ENCODE peak calls at places on chromosomes 5 and 9, in ten cellular contexts. One of them, this sample, is unnamed.

GRCh38 chr5:177309351-177310191 is 2.1 kb downstream of the MXD3 start:
- DNase-seq in kidney glomerular epithelial cell: peak
- DNase-seq in stimulated activated CD4-positive, alpha-beta T cell treated with anti-CD3 and anti-CD28 coated beads, Interleukin-12 subunit alpha, Interleukin-12 subunit beta, amount 100 ng/mL, for 4 hours: peak
- DNase-seq in brain microvascular endothelial cell: peak
- DNase-seq in activated naive CD4-positive, alpha-beta T cell treated with Interleukin-2 at 50 U/mL for 16 hours: peak
- DNase-seq in nephron progenitor cell: peak
- DNase-seq in ovary: peak
- DNase-seq in stimulated activated CD8-positive, alpha-beta memory T cell treated with anti-CD3 and anti-CD28 coated beads, Interleukin-4, amount 100 ng/mL, for 24 hours: peak
- DNase-seq in GM12891: no peak
- DNase-seq in GDM1: peak
- DNase-seq in this sample: peak

GRCh38 chr5:83485842-83486241 is 14.3 kb downstream of the VCAN start:
- DNase-seq in stimulated activated CD8-positive, alpha-beta memory T cell treated with anti-CD3 and anti-CD28 coated beads, Interleukin-4, amount 100 ng/mL, for 24 hours: no peak
- DNase-seq in GM12891: no peak
- DNase-seq in kidney glomerular epithelial cell: no peak
- DNase-seq in stimulated activated CD4-positive, alpha-beta T cell treated with anti-CD3 and anti-CD28 coated beads, Interleukin-12 subunit alpha, Interleukin-12 subunit beta, amount 100 ng/mL, for 4 hours: no peak
- DNase-seq in nephron progenitor cell: no peak
- DNase-seq in GDM1: no peak
- DNase-seq in brain microvascular endothelial cell: no peak
- DNase-seq in activated naive CD4-positive, alpha-beta T cell treated with Interleukin-2 at 50 U/mL for 16 hours: no peak
- DNase-seq in ovary: no peak
- DNase-seq in this sample: no peak

GRCh38 chr5:135207866-135208265 is 173.8 kb upstream of the PITX1 start:
- DNase-seq in nephron progenitor cell: no peak
- DNase-seq in stimulated activated CD8-positive, alpha-beta memory T cell treated with anti-CD3 and anti-CD28 coated beads, Interleukin-4, amount 100 ng/mL, for 24 hours: no peak
- DNase-seq in brain microvascular endothelial cell: no peak
- DNase-seq in kidney glomerular epithelial cell: no peak
- DNase-seq in ovary: no peak
- DNase-seq in stimulated activated CD4-positive, alpha-beta T cell treated with anti-CD3 and anti-CD28 coated beads, Interleukin-12 subunit alpha, Interleukin-12 subunit beta, amount 100 ng/mL, for 4 hours: no peak
- DNase-seq in activated naive CD4-positive, alpha-beta T cell treated with Interleukin-2 at 50 U/mL for 16 hours: no peak
- DNase-seq in GDM1: no peak
- DNase-seq in GM12891: no peak
- DNase-seq in this sample: peak

GRCh38 chr9:77011973-77012817 is 7.3 kb upstream of the FOXB2 start:
- DNase-seq in ovary: peak
- DNase-seq in stimulated activated CD8-positive, alpha-beta memory T cell treated with anti-CD3 and anti-CD28 coated beads, Interleukin-4, amount 100 ng/mL, for 24 hours: peak
- DNase-seq in kidney glomerular epithelial cell: peak
- DNase-seq in GDM1: no peak
- DNase-seq in activated naive CD4-positive, alpha-beta T cell treated with Interleukin-2 at 50 U/mL for 16 hours: peak
- DNase-seq in GM12891: no peak
- DNase-seq in stimulated activated CD4-positive, alpha-beta T cell treated with anti-CD3 and anti-CD28 coated beads, Interleukin-12 subunit alpha, Interleukin-12 subunit beta, amount 100 ng/mL, for 4 hours: peak
- DNase-seq in nephron progenitor cell: peak
- DNase-seq in brain microvascular endothelial cell: peak
- DNase-seq in this sample: peak

GRCh38 chr5:177162379-177162778 is 28.8 kb downstream of the NSD1 start:
- DNase-seq in activated naive CD4-positive, alpha-beta T cell treated with Interleukin-2 at 50 U/mL for 16 hours: no peak
- DNase-seq in GDM1: no peak
- DNase-seq in GM12891: no peak
- DNase-seq in nephron progenitor cell: no peak
- DNase-seq in brain microvascular endothelial cell: no peak
- DNase-seq in ovary: no peak
- DNase-seq in stimulated activated CD8-positive, alpha-beta memory T cell treated with anti-CD3 and anti-CD28 coated beads, Interleukin-4, amount 100 ng/mL, for 24 hours: no peak
- DNase-seq in kidney glomerular epithelial cell: no peak
- DNase-seq in stimulated activated CD4-positive, alpha-beta T cell treated with anti-CD3 and anti-CD28 coated beads, Interleukin-12 subunit alpha, Interleukin-12 subunit beta, amount 100 ng/mL, for 4 hours: no peak
- DNase-seq in this sample: no peak

GRCh38 chr9:130196643-130197042 is 24.4 kb downstream of the NCS1 start:
- DNase-seq in GDM1: no peak
- DNase-seq in nephron progenitor cell: no peak
- DNase-seq in brain microvascular endothelial cell: no peak
- DNase-seq in kidney glomerular epithelial cell: no peak
- DNase-seq in activated naive CD4-positive, alpha-beta T cell treated with Interleukin-2 at 50 U/mL for 16 hours: no peak
- DNase-seq in ovary: no peak
- DNase-seq in stimulated activated CD4-positive, alpha-beta T cell treated with anti-CD3 and anti-CD28 coated beads, Interleukin-12 subunit alpha, Interleukin-12 subunit beta, amount 100 ng/mL, for 4 hours: no peak
- DNase-seq in stimulated activated CD8-positive, alpha-beta memory T cell treated with anti-CD3 and anti-CD28 coated beads, Interleukin-4, amount 100 ng/mL, for 24 hours: no peak
- DNase-seq in GM12891: no peak
- DNase-seq in this sample: no peak

GRCh38 chr5:132293992-132294727 is at the start of gene SLC22A4:
- DNase-seq in stimulated activated CD4-positive, alpha-beta T cell treated with anti-CD3 and anti-CD28 coated beads, Interleukin-12 subunit alpha, Interleukin-12 subunit beta, amount 100 ng/mL, for 4 hours: peak
- DNase-seq in nephron progenitor cell: peak
- DNase-seq in brain microvascular endothelial cell: peak
- DNase-seq in GDM1: peak
- DNase-seq in activated naive CD4-positive, alpha-beta T cell treated with Interleukin-2 at 50 U/mL for 16 hours: peak
- DNase-seq in ovary: peak
- DNase-seq in GM12891: peak
- DNase-seq in kidney glomerular epithelial cell: peak
- DNase-seq in stimulated activated CD8-positive, alpha-beta memory T cell treated with anti-CD3 and anti-CD28 coated beads, Interleukin-4, amount 100 ng/mL, for 24 hours: peak
- DNase-seq in this sample: no peak

GRCh38 chr5:135245521-135246499 is 153.2 kb downstream of the MACROH2A1 start:
- DNase-seq in stimulated activated CD8-positive, alpha-beta memory T cell treated with anti-CD3 and anti-CD28 coated beads, Interleukin-4, amount 100 ng/mL, for 24 hours: no peak
- DNase-seq in ovary: peak
- DNase-seq in nephron progenitor cell: no peak
- DNase-seq in GDM1: no peak
- DNase-seq in kidney glomerular epithelial cell: no peak
- DNase-seq in brain microvascular endothelial cell: peak
- DNase-seq in stimulated activated CD4-positive, alpha-beta T cell treated with anti-CD3 and anti-CD28 coated beads, Interleukin-12 subunit alpha, Interleukin-12 subunit beta, amount 100 ng/mL, for 4 hours: no peak
- DNase-seq in GM12891: no peak
- DNase-seq in activated naive CD4-positive, alpha-beta T cell treated with Interleukin-2 at 50 U/mL for 16 hours: no peak
- DNase-seq in this sample: peak

GRCh38 chr9:71929791-71930440 is 18.5 kb downstream of the C9orf85 start:
- DNase-seq in nephron progenitor cell: no peak
- DNase-seq in kidney glomerular epithelial cell: no peak
- DNase-seq in ovary: no peak
- DNase-seq in GM12891: no peak
- DNase-seq in activated naive CD4-positive, alpha-beta T cell treated with Interleukin-2 at 50 U/mL for 16 hours: no peak
- DNase-seq in GDM1: no peak
- DNase-seq in stimulated activated CD8-positive, alpha-beta memory T cell treated with anti-CD3 and anti-CD28 coated beads, Interleukin-4, amount 100 ng/mL, for 24 hours: no peak
- DNase-seq in stimulated activated CD4-positive, alpha-beta T cell treated with anti-CD3 and anti-CD28 coated beads, Interleukin-12 subunit alpha, Interleukin-12 subunit beta, amount 100 ng/mL, for 4 hours: no peak
- DNase-seq in brain microvascular endothelial cell: no peak
- DNase-seq in this sample: no peak

GRCh38 chr5:17431272-17432050 is 66.6 kb upstream of the TAF11L2 start:
- DNase-seq in GDM1: no peak
- DNase-seq in activated naive CD4-positive, alpha-beta T cell treated with Interleukin-2 at 50 U/mL for 16 hours: no peak
- DNase-seq in ovary: no peak
- DNase-seq in stimulated activated CD4-positive, alpha-beta T cell treated with anti-CD3 and anti-CD28 coated beads, Interleukin-12 subunit alpha, Interleukin-12 subunit beta, amount 100 ng/mL, for 4 hours: no peak
- DNase-seq in nephron progenitor cell: no peak
- DNase-seq in kidney glomerular epithelial cell: no peak
- DNase-seq in brain microvascular endothelial cell: no peak
- DNase-seq in stimulated activated CD8-positive, alpha-beta memory T cell treated with anti-CD3 and anti-CD28 coated beads, Interleukin-4, amount 100 ng/mL, for 24 hours: no peak
- DNase-seq in GM12891: no peak
- DNase-seq in this sample: no peak

GRCh38 chr5:178532666-178533065 is 57.5 kb downstream of the COL23A1 start:
- DNase-seq in GDM1: peak
- DNase-seq in activated naive CD4-positive, alpha-beta T cell treated with Interleukin-2 at 50 U/mL for 16 hours: no peak
- DNase-seq in kidney glomerular epithelial cell: no peak
- DNase-seq in ovary: no peak
- DNase-seq in brain microvascular endothelial cell: no peak
- DNase-seq in stimulated activated CD4-positive, alpha-beta T cell treated with anti-CD3 and anti-CD28 coated beads, Interleukin-12 subunit alpha, Interleukin-12 subunit beta, amount 100 ng/mL, for 4 hours: no peak
- DNase-seq in nephron progenitor cell: no peak
- DNase-seq in GM12891: no peak
- DNase-seq in stimulated activated CD8-positive, alpha-beta memory T cell treated with anti-CD3 and anti-CD28 coated beads, Interleukin-4, amount 100 ng/mL, for 24 hours: no peak
- DNase-seq in this sample: no peak

GRCh38 chr5:149310947-149311675 is 34.2 kb upstream of the GRPEL2 start:
- DNase-seq in stimulated activated CD8-positive, alpha-beta memory T cell treated with anti-CD3 and anti-CD28 coated beads, Interleukin-4, amount 100 ng/mL, for 24 hours: no peak
- DNase-seq in brain microvascular endothelial cell: peak
- DNase-seq in ovary: peak
- DNase-seq in activated naive CD4-positive, alpha-beta T cell treated with Interleukin-2 at 50 U/mL for 16 hours: no peak
- DNase-seq in kidney glomerular epithelial cell: peak
- DNase-seq in GM12891: no peak
- DNase-seq in GDM1: no peak
- DNase-seq in nephron progenitor cell: peak
- DNase-seq in stimulated activated CD4-positive, alpha-beta T cell treated with anti-CD3 and anti-CD28 coated beads, Interleukin-12 subunit alpha, Interleukin-12 subunit beta, amount 100 ng/mL, for 4 hours: no peak
- DNase-seq in this sample: no peak

GRCh38 chr9:111039203-111039907 is 1.1 kb upstream of the LPAR1 start:
- DNase-seq in GDM1: no peak
- DNase-seq in GM12891: no peak
- DNase-seq in activated naive CD4-positive, alpha-beta T cell treated with Interleukin-2 at 50 U/mL for 16 hours: no peak
- DNase-seq in nephron progenitor cell: peak
- DNase-seq in ovary: peak
- DNase-seq in brain microvascular endothelial cell: no peak
- DNase-seq in stimulated activated CD4-positive, alpha-beta T cell treated with anti-CD3 and anti-CD28 coated beads, Interleukin-12 subunit alpha, Interleukin-12 subunit beta, amount 100 ng/mL, for 4 hours: no peak
- DNase-seq in kidney glomerular epithelial cell: peak
- DNase-seq in stimulated activated CD8-positive, alpha-beta memory T cell treated with anti-CD3 and anti-CD28 coated beads, Interleukin-4, amount 100 ng/mL, for 24 hours: no peak
- DNase-seq in this sample: no peak

GRCh38 chr9:121844090-121844489 is 192.7 kb downstream of the DAB2IP start:
- DNase-seq in nephron progenitor cell: no peak
- DNase-seq in brain microvascular endothelial cell: no peak
- DNase-seq in GM12891: no peak
- DNase-seq in kidney glomerular epithelial cell: no peak
- DNase-seq in stimulated activated CD4-positive, alpha-beta T cell treated with anti-CD3 and anti-CD28 coated beads, Interleukin-12 subunit alpha, Interleukin-12 subunit beta, amount 100 ng/mL, for 4 hours: no peak
- DNase-seq in GDM1: no peak
- DNase-seq in stimulated activated CD8-positive, alpha-beta memory T cell treated with anti-CD3 and anti-CD28 coated beads, Interleukin-4, amount 100 ng/mL, for 24 hours: no peak
- DNase-seq in activated naive CD4-positive, alpha-beta T cell treated with Interleukin-2 at 50 U/mL for 16 hours: no peak
- DNase-seq in ovary: no peak
- DNase-seq in this sample: no peak

This sample was measured in activated CD8-positive, alpha-beta memory T cell treated with anti-CD3 and anti-CD28 coated beads for 24 hours.